ENCODE peak calls at places on chromosomes 5 and 9, in four cellular contexts. J is aorta; E is stomach; R is CD4-positive, CD25-positive, alpha-beta regulatory T cell. O is an unnamed sample.

GRCh38 chr5:170757182-170757601 is 26.3 kb upstream of the GABRP start:
- DNase-seq in J (no peak), E (peak; percentile 66), R (no peak), O (no peak)

GRCh38 chr9:114157516-114158176 is 2.3 kb downstream of the COL27A1 start:
- DNase-seq in J (no peak), E (no peak), R (no peak), O (no peak)

GRCh38 chr9:69397384-69398214 is 72.6 kb downstream of the ENTREP1 start:
- DNase-seq in J (no peak), E (no peak), R (no peak), O (no peak)

GRCh38 chr5:120452471-120452870 is 11.6 kb upstream of the PRR16 start:
- DNase-seq in J (no peak), E (no peak), R (no peak), O (no peak)

GRCh38 chr9:86027767-86028166 is 71.6 kb downstream of the GOLM1 start:
- DNase-seq in J (no peak), E (no peak), R (no peak), O (no peak)

GRCh38 chr9:129826344-129826743 is 2.4 kb upstream of the TOR1A start:
- DNase-seq in J (no peak), E (no peak), R (no peak), O (no peak)

GRCh38 chr9:3576358-3576757 is 50.6 kb upstream of the RFX3 start:
- DNase-seq in J (peak; percentile 65), E (no peak), R (no peak), O (no peak)

GRCh38 chr5:113176734-113177133 is 200.1 kb downstream of the DCP2 start:
- DNase-seq in J (no peak), E (no peak), R (no peak), O (no peak)

GRCh38 chr5:77921369-77921768 is 145.2 kb upstream of the TBCA start:
- DNase-seq in J (no peak), E (no peak), R (no peak), O (no peak)

GRCh38 chr5:1492757-1493156 is 31.0 kb downstream of the LPCAT1 start:
- DNase-seq in J (no peak), E (no peak), R (no peak), O (peak; percentile 47)

GRCh38 chr5:140040358-140040757 is 2.7 kb downstream of the NRG2 start:
- DNase-seq in J (no peak), E (no peak), R (no peak), O (no peak)

DNA sequence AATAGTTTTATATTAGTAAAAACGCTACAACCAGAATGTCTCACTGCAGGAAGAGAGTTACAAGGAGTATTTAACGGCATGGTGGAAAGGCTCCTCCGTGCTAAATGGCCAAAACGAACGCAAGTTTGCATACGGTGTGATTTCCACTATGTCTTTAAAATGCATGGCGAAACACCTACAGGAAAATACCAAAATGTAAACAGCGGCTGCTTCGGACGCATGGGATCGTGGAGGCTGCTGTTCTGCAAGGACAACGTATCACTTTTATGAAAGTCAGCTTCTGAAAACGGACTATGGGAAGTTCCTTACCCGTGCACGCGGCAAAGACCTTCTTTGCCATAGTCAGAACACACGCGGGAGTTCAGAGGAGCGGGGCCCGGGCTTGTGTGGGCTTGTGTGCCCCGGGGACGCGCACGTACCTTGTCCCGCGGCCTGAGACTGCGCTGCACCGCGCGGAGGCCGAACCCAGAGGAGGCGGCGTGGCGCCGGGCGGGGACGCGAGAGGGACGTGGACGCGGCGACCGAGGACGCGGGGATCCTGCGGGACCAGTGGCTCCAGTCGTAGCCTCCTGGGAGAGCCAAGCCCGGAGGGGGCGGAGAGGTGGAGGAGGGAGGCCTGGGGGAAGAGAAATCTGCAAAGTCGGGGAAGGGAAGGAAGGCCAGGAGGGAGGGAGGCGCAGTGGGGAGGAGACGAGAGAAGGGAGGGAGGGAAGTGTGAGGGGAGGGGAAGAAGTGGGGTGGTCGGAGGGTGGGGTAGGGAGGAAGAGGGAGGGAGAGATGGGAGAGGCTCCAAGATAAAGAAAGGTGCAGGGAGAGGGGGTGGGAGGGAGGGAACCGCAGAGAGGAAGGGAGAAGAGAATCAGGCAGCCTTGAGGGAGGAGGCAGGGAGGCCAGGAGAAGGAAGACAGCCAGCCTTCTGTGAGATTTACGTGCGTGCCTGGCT is at the start of gene CMBL:
- DNase-seq in J (peak; percentile 65), E (no peak), R (no peak), O (no peak)
- H3K4me3 ChIP-seq in J (peak within 1 kb of the TSS; percentile 58), E (peak within 1 kb of the TSS; percentile 68), R (peak within 1 kb of the TSS; percentile 51), O (peak within 1 kb of the TSS; percentile 59)

GRCh38 chr9:35728041-35728971 is 3.7 kb downstream of the TLN1 start:
- DNase-seq in J (peak; percentile 92), E (peak; percentile 49), R (no peak), O (peak; percentile 43)

GRCh38 chr9:35727676-35728040 is 4.3 kb downstream of the TLN1 start:
- DNase-seq in J (peak; percentile 46), E (no peak), R (no peak), O (no peak)

GRCh38 chr9:35725362-35725761 is 6.6 kb downstream of the TLN1 start:
- DNase-seq in J (peak; percentile 42), E (no peak), R (no peak), O (no peak)

GRCh38 chr9:35729101-35729500 is 2.9 kb downstream of the TLN1 start:
- DNase-seq in J (peak; percentile 41), E (no peak), R (no peak), O (no peak)

DNA sequence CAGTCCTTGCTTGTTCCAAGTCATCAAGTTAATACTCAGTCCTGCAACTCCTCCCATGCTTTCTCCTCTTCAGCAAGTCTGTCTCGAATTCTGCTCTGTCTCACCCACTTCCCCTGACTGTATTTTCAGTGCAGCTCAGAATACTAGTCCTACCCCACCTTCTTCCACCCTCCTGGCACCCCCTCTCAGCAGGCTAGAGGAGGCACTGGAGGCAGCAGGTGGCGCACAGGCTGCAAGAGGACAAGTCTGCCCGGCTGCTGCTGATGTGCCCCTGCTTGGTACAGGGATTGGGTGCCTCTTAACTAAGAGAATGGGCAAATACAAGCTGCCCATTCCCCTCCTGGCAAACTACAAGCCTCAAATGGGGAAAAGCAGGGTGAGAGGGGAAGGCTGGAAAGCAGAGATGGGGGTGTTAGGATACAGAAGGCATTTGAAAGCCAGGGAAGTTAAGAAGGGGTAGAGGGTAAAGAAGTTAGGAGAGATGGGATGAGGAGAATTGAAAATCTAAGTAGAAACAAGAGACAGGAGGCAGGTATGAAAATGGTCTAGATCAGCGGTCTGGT is 5.0 kb downstream of the TLN1 start:
- DNase-seq in J (peak; percentile 81), E (no peak), R (no peak), O (peak; percentile 46)
- H3K4me3 ChIP-seq in J (peak overlapping the region; percentile 18), E (peak overlapping the region; percentile 53), R (no peak overlapping the region), O (no peak overlapping the region)

DNA sequence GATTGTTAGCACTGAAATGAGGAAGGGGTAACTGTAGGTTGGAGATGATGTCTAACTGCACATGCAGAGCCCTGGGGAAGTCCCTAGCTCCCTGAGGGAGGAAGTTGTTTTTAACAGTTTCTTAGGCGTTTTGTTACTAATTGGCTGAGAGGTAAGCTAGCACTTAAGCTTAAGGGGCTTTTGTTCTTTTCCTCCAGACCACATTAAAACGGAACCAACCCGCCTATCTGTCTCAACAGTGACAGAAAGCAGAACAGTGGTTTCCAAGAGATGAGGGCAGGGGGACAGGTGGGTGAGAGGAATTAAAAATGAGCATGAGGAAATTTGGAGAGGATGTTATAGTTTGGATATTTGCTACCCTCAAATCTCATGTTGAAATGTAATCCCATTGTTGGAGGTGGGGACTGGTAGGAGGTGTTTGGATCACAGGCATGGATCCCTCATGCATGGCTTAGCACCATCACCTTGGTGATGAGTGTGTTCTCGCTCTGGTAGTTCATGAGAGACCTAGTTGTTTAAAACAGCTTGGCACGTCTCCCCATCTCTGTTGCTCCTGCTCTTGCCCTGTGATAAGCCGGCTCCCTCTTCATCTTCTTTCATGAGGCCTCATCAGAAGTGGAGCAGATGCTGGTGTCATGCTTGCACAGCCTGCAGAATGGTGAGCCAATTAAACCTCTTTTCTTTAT is 38.9 kb downstream of the LYRM7 start:
- DNase-seq in J (peak; percentile 48), E (no peak), R (peak; percentile 32), O (peak; percentile 36)
- H3K4me3 ChIP-seq in J (no peak overlapping the region), E (no peak overlapping the region), R (peak overlapping the region; percentile 80), O (peak overlapping the region; percentile 33)

DNA sequence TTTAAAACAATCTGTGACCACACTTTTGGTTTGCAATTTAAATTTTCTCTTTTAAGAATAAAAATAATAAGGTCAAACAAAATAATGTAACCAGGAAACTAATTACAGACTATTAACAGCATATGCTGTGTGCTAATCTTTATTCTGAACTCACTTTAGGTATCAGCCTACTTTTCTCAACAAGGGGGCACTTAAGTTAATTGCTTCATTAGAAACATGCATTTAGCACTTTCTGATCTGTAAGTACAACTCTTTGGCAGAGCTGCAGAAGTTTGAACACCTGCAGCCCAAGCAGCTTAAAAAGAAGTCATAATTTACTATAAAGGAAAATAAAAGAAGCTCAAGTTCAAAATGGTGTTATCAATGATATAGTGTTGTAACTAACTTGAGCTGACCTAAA is 21.7 kb downstream of the XRCC4 start:
- DNase-seq in J (no peak), E (no peak), R (no peak), O (no peak)
- H3K4me3 ChIP-seq in J (no peak overlapping the region), E (no peak overlapping the region), R (no peak overlapping the region), O (no peak overlapping the region)

DNA sequence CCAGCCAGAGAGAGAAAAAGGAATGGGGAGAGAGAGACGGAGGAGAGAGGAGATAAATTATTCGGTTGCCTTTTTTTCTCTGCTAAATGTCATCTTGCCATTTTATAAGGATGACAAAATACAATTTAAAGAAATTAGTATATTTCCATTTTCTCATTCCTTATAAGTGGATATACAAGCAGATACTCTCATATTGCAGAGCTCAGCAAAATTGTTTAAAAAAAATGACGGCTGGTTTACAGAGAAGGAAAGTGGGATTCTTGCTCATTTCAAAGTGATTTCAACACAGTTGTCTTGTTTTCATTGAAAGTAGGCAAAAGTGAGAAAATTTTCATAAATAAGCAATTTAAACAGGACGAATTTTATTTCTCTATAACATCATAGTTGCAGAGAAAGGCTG is 641.9 kb upstream of the CDH6 start:
- DNase-seq in J (no peak), E (no peak), R (no peak), O (no peak)
- H3K4me3 ChIP-seq in J (no peak overlapping the region), E (no peak overlapping the region), R (no peak overlapping the region), O (no peak overlapping the region)

GRCh38 chr5:137144656-137145055 is 354.5 kb downstream of the SPOCK1 start:
- DNase-seq in J (no peak), E (no peak), R (no peak), O (no peak)

GRCh38 chr5:137141779-137142178 is 357.3 kb downstream of the SPOCK1 start:
- DNase-seq in J (no peak), E (no peak), R (no peak), O (no peak)

GRCh38 chr5:137143244-137143605 is 355.9 kb downstream of the SPOCK1 start:
- DNase-seq in J (no peak), E (no peak), R (no peak), O (no peak)

GRCh38 chr5:137145726-137146125 is 353.4 kb downstream of the SPOCK1 start:
- DNase-seq in J (no peak), E (no peak), R (no peak), O (no peak)

GRCh38 chr5:137142371-137143243 is 356.5 kb downstream of the SPOCK1 start:
- DNase-seq in J (peak; percentile 80), E (no peak), R (no peak), O (no peak)
- H3K4me3 ChIP-seq in J (no peak overlapping the region), E (no peak overlapping the region), R (no peak overlapping the region), O (no peak overlapping the region)